ENCODE peak calls at places on chromosomes 6 and 20, in four cellular contexts. H is astrocyte of the spinal cord, V is fibroblast of lung, U is EL. L is an unnamed sample.

GRCh38 chr6:170285482-170285881 is 5.4 kb downstream of the DLL1 start:
- DNase-seq in H (no peak), V (no peak), U (no peak), L (no peak)

GRCh38 chr20:37535443-37536132 is 7.9 kb upstream of the BLCAP start:
- DNase-seq in H (no peak), V (no peak), U (no peak), L (no peak)

GRCh38 chr6:20639161-20639560 is 104.9 kb downstream of the CDKAL1 start:
- DNase-seq in H (no peak), V (no peak), U (no peak), L (no peak)

GRCh38 chr20:58045579-58045978 is 182.9 kb downstream of the ANKRD60 start:
- DNase-seq in H (no peak), V (no peak), U (no peak), L (no peak)

GRCh38 chr20:49698477-49698876 is 15.2 kb downstream of the B4GALT5 start:
- DNase-seq in H (no peak), V (no peak), U (no peak), L (no peak)

GRCh38 chr6:43096451-43097097 is 20.5 kb downstream of the PTK7 start:
- DNase-seq in H (peak), V (peak), U (peak), L (peak)

GRCh38 chr20:4459081-4459480 is 262.6 kb upstream of the PRND start:
- DNase-seq in H (no peak), V (no peak), U (no peak), L (no peak)

GRCh38 chr6:5499644-5500306 is 238.5 kb downstream of the FARS2 start:
- DNase-seq in H (peak), V (peak), U (peak), L (peak)

GRCh38 chr6:117907600-117908245 is 659 bp downstream of the SLC35F1 start:
- DNase-seq in H (no peak), V (no peak), U (no peak), L (no peak)